ENCODE peak calls at places on chromosomes 12 and 14, in five cellular contexts. One of them, this sample, is unnamed.

GRCh38 chr14:50831704-50832130 is 755 bp upstream of the NIN start:
- DNase-seq in IMR-90: no peak
- DNase-seq in SK-N-SH: no peak
- DNase-seq in K562: peak; percentile 13
- DNase-seq in GM12878: no peak
- DNase-seq in this sample: no peak

GRCh38 chr14:103898204-103898603 is 30.1 kb upstream of the TDRD9 start:
- DNase-seq in IMR-90: no peak
- DNase-seq in SK-N-SH: no peak
- DNase-seq in K562: no peak
- DNase-seq in GM12878: no peak
- DNase-seq in this sample: no peak

GRCh38 chr14:94052662-94053061 is 26.5 kb downstream of the OTUB2 start:
- DNase-seq in IMR-90: no peak
- DNase-seq in SK-N-SH: no peak
- DNase-seq in K562: no peak
- DNase-seq in GM12878: no peak
- DNase-seq in this sample: no peak

GRCh38 chr14:61696753-61697318 is 1.5 kb downstream of the HIF1A start:
- DNase-seq in IMR-90: no peak
- DNase-seq in SK-N-SH: no peak
- DNase-seq in K562: no peak
- DNase-seq in GM12878: no peak
- DNase-seq in this sample: no peak

GRCh38 chr14:69153848-69154208 is 909 bp upstream of the DCAF5 start:
- DNase-seq in IMR-90: no peak
- DNase-seq in SK-N-SH: peak; percentile 36
- DNase-seq in K562: peak; percentile 45
- DNase-seq in GM12878: no peak
- DNase-seq in this sample: peak; percentile 9

GRCh38 chr12:119864591-119864990 is 12.5 kb downstream of the CIT start:
- DNase-seq in IMR-90: no peak
- DNase-seq in SK-N-SH: no peak
- DNase-seq in K562: no peak
- DNase-seq in GM12878: no peak
- DNase-seq in this sample: no peak

GRCh38 chr12:29726321-29726692 is 57.4 kb downstream of the TMTC1 start:
- DNase-seq in IMR-90: peak; percentile 38
- DNase-seq in SK-N-SH: no peak
- DNase-seq in K562: no peak
- DNase-seq in GM12878: no peak
- DNase-seq in this sample: no peak

GRCh38 chr14:101903111-101903561 is 61.2 kb upstream of the DYNC1H1 start:
- DNase-seq in IMR-90: no peak
- DNase-seq in SK-N-SH: no peak
- DNase-seq in K562: no peak
- DNase-seq in GM12878: no peak
- DNase-seq in this sample: no peak

GRCh38 chr12:117208206-117208605 is 17.9 kb upstream of the FBXO21 start:
- DNase-seq in IMR-90: no peak
- DNase-seq in SK-N-SH: no peak
- DNase-seq in K562: no peak
- DNase-seq in GM12878: no peak
- DNase-seq in this sample: no peak

GRCh38 chr12:3698218-3698974 is 54.5 kb downstream of the CRACR2A start:
- DNase-seq in IMR-90: peak; percentile 95
- DNase-seq in SK-N-SH: peak; percentile 48
- DNase-seq in K562: no peak
- DNase-seq in GM12878: no peak
- DNase-seq in this sample: no peak

GRCh38 chr12:94609917-94610443 is 40.4 kb downstream of the TMCC3 start:
- DNase-seq in IMR-90: no peak
- DNase-seq in SK-N-SH: no peak
- DNase-seq in K562: no peak
- DNase-seq in GM12878: no peak
- DNase-seq in this sample: no peak

GRCh38 chr14:54342806-54343205 is 54.0 kb upstream of the CDKN3 start:
- DNase-seq in IMR-90: no peak
- DNase-seq in SK-N-SH: no peak
- DNase-seq in K562: no peak
- DNase-seq in GM12878: no peak
- DNase-seq in this sample: no peak

GRCh38 chr12:2544213-2544612 is 250.6 kb upstream of the FKBP4 start:
- DNase-seq in IMR-90: no peak
- DNase-seq in SK-N-SH: no peak
- DNase-seq in K562: no peak
- DNase-seq in GM12878: no peak
- DNase-seq in this sample: no peak

GRCh38 chr12:132478845-132479244 is 11.1 kb upstream of the FBRSL1 start:
- DNase-seq in IMR-90: no peak
- DNase-seq in SK-N-SH: no peak
- DNase-seq in K562: no peak
- DNase-seq in GM12878: no peak
- DNase-seq in this sample: no peak

GRCh38 chr14:55845963-55846851 is 266.2 kb downstream of the KTN1 start:
- DNase-seq in IMR-90: no peak
- DNase-seq in SK-N-SH: no peak
- DNase-seq in K562: peak; percentile 7
- DNase-seq in GM12878: no peak
- DNase-seq in this sample: no peak

GRCh38 chr14:63855272-63855671 is 2.5 kb downstream of the SYNE2 start:
- DNase-seq in IMR-90: no peak
- DNase-seq in SK-N-SH: no peak
- DNase-seq in K562: no peak
- DNase-seq in GM12878: no peak
- DNase-seq in this sample: no peak

GRCh38 chr14:40188006-40188405 is 755.8 kb upstream of the FBXO33 start:
- DNase-seq in IMR-90: no peak
- DNase-seq in SK-N-SH: no peak
- DNase-seq in K562: no peak
- DNase-seq in GM12878: no peak
- DNase-seq in this sample: peak; percentile 1

GRCh38 chr12:83016226-83016835 is 329.6 kb downstream of the TMTC2 start:
- DNase-seq in IMR-90: peak; percentile 89
- DNase-seq in SK-N-SH: no peak
- DNase-seq in K562: peak; percentile 80
- DNase-seq in GM12878: no peak
- DNase-seq in this sample: peak; percentile 62

DNA sequence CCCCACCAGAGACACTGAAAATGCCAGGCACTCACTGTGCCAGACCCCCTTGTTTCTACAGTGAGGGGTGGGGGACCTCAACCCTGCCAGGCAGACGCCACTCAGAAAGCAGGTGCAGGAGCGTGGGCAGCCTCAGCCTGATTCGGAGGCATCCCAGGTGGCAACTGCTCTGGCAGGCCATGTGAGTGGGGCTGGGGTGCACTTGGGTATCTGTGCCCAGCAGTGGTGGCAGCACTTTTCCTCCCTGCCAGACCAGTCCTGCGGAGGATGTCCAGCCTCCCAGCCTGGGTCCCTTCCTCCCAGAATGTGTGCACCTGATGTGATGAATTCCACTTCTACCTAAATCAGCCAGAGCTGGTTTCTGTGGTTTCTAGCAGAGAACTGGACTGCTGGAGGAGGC is 13.4 kb upstream of the TTC7B start:
- DNase-seq in IMR-90: no peak
- DNase-seq in SK-N-SH: no peak
- DNase-seq in K562: no peak
- DNase-seq in GM12878: no peak
- DNase-seq in this sample: no peak
- TF ChIP-seq RCOR1 in IMR-90: no peak
- TF ChIP-seq RCOR1 in SK-N-SH: no peak
- TF ChIP-seq RCOR1 in K562: no peak
- TF ChIP-seq RCOR1 in GM12878: no peak
- TF ChIP-seq RCOR1 in this sample: no peak

GRCh38 chr12:25531502-25532052 is 21.5 kb downstream of the LMNTD1 start:
- DNase-seq in IMR-90: no peak
- DNase-seq in SK-N-SH: no peak
- DNase-seq in K562: no peak
- DNase-seq in GM12878: no peak
- DNase-seq in this sample: no peak
- TF ChIP-seq RCOR1 in IMR-90: no peak
- TF ChIP-seq RCOR1 in SK-N-SH: no peak
- TF ChIP-seq RCOR1 in K562: no peak
- TF ChIP-seq RCOR1 in GM12878: no peak
- TF ChIP-seq RCOR1 in this sample: no peak

GRCh38 chr12:131103614-131104463 is 150.1 kb downstream of the ADGRD1 start:
- DNase-seq in IMR-90: no peak
- DNase-seq in SK-N-SH: no peak
- DNase-seq in K562: no peak
- DNase-seq in GM12878: no peak
- DNase-seq in this sample: no peak

GRCh38 chr12:131102991-131103609 is 149.4 kb downstream of the ADGRD1 start:
- DNase-seq in IMR-90: no peak
- DNase-seq in SK-N-SH: no peak
- DNase-seq in K562: no peak
- DNase-seq in GM12878: no peak
- DNase-seq in this sample: no peak

GRCh38 chr12:131105736-131106356 is 152.1 kb downstream of the ADGRD1 start:
- DNase-seq in IMR-90: no peak
- DNase-seq in SK-N-SH: no peak
- DNase-seq in K562: no peak
- DNase-seq in GM12878: no peak
- DNase-seq in this sample: no peak

GRCh38 chr12:131105351-131105735 is 151.6 kb downstream of the ADGRD1 start:
- DNase-seq in IMR-90: no peak
- DNase-seq in SK-N-SH: no peak
- DNase-seq in K562: no peak
- DNase-seq in GM12878: no peak
- DNase-seq in this sample: no peak

GRCh38 chr12:131104464-131105350 is 151.0 kb downstream of the ADGRD1 start:
- DNase-seq in IMR-90: peak; percentile 16
- DNase-seq in SK-N-SH: peak; percentile 92
- DNase-seq in K562: peak; percentile 89
- DNase-seq in GM12878: no peak
- DNase-seq in this sample: peak; percentile 77
- TF ChIP-seq RCOR1 in IMR-90: no peak
- TF ChIP-seq RCOR1 in SK-N-SH: no peak
- TF ChIP-seq RCOR1 in K562: no peak
- TF ChIP-seq RCOR1 in GM12878: no peak
- TF ChIP-seq RCOR1 in this sample: no peak

GRCh38 chr14:88590173-88590572 is 27.3 kb downstream of the ZC3H14 start:
- DNase-seq in IMR-90: peak; percentile 46
- DNase-seq in SK-N-SH: no peak
- DNase-seq in K562: no peak
- DNase-seq in GM12878: no peak
- DNase-seq in this sample: peak; percentile 58
- TF ChIP-seq RCOR1 in IMR-90: no peak
- TF ChIP-seq RCOR1 in SK-N-SH: no peak
- TF ChIP-seq RCOR1 in K562: no peak
- TF ChIP-seq RCOR1 in GM12878: no peak
- TF ChIP-seq RCOR1 in this sample: no peak

DNA sequence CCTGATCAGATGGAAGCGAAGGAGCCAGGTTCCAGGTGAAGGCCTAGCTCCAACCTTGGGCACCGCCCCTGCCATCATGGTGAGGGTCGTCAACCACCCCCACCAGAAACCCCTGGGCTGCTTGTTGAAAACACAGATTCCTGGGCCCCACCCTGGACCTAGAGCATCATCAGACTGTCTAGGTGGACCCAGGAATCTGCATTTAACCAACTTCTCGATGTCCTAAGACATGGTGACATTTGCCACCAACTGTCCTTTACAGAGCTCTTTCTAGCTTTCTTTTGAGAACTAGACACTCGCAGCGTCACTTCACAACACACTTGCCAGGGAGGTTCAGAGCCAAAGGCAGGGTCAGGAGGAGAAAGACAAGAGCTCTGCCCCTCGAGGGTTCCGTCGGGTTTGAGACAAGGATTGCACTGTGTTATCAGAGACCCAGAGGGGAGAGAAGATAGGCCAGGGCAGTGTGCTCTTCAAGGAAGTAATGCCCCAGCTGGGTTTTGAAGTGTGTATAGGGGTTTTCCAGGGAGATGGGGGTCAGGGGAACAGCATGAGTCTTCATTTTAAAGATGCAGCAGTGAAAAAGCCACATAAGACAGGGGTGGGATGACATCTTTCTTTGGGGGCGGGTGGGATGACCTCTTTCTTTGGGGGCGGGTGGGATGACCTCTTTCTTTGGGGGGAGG is 24.6 kb downstream of the RFLNA start:
- DNase-seq in IMR-90: no peak
- DNase-seq in SK-N-SH: no peak
- DNase-seq in K562: no peak
- DNase-seq in GM12878: no peak
- DNase-seq in this sample: no peak
- TF ChIP-seq RCOR1 in IMR-90: no peak
- TF ChIP-seq RCOR1 in SK-N-SH: no peak
- TF ChIP-seq RCOR1 in K562: no peak
- TF ChIP-seq RCOR1 in GM12878: no peak
- TF ChIP-seq RCOR1 in this sample: no peak

GRCh38 chr12:12474471-12474928 is 88.2 kb downstream of the DUSP16 start:
- DNase-seq in IMR-90: no peak
- DNase-seq in SK-N-SH: no peak
- DNase-seq in K562: peak; percentile 54
- DNase-seq in GM12878: no peak
- DNase-seq in this sample: no peak
- TF ChIP-seq RCOR1 in IMR-90: no peak
- TF ChIP-seq RCOR1 in SK-N-SH: no peak
- TF ChIP-seq RCOR1 in K562: peak; percentile 18
- TF ChIP-seq RCOR1 in GM12878: peak; percentile 34
- TF ChIP-seq RCOR1 in this sample: no peak

DNA sequence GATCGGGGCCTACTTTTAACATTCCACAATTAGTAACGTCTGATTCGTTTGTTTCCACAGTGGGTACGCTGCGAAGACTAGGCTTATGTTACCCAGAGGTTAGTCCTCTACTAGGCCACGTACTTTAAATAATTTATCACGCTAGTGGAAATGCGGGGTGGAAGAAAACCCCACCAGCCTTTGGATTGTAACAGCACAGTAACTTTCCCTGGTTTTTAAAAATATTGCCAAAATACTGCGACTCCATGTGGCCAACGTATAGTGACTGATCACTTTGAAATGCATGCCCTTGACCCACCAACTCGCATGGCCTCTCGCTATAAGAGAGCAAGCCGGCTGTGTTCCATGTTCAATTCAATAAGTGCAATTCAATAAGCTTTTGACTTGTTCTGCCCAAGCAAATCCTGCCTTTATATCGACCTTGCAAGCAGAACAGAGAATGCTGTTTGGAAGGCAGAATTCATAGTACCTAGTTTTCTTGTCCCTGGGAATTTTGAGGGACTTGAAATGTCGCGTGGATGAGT is 882 bp upstream of the GTF2A1 start:
- DNase-seq in IMR-90: peak; percentile 5
- DNase-seq in SK-N-SH: no peak
- DNase-seq in K562: peak; percentile 37
- DNase-seq in GM12878: no peak
- DNase-seq in this sample: no peak
- TF ChIP-seq RCOR1 in IMR-90: no peak
- TF ChIP-seq RCOR1 in SK-N-SH: no peak
- TF ChIP-seq RCOR1 in K562: no peak
- TF ChIP-seq RCOR1 in GM12878: no peak
- TF ChIP-seq RCOR1 in this sample: no peak